ENCODE peak calls at places on chromosome 7, in ten cellular contexts. One of them, this sample, is unnamed.

GRCh38 chr7:56083150-56083785 is 9.5 kb downstream of the PHKG1 start:
- DNase-seq in NT2/D1: no peak
- DNase-seq in HS-5: no peak
- DNase-seq in HuH-7.5: no peak
- DNase-seq in mucosa of gallbladder: no peak
- DNase-seq in posterior cingulate gyrus: peak
- DNase-seq in DMS79: peak
- DNase-seq in effector memory CD8-positive, alpha-beta T cell: no peak
- DNase-seq in NCI-H1417: no peak
- DNase-seq in Daoy: no peak
- DNase-seq in this sample: no peak

GRCh38 chr7:149218469-149219420 is 20.7 kb upstream of the ZNF212 start:
- DNase-seq in HS-5: no peak
- DNase-seq in Daoy: no peak
- DNase-seq in DMS79: no peak
- DNase-seq in effector memory CD8-positive, alpha-beta T cell: no peak
- DNase-seq in mucosa of gallbladder: no peak
- DNase-seq in posterior cingulate gyrus: no peak
- DNase-seq in NT2/D1: peak
- DNase-seq in NCI-H1417: no peak
- DNase-seq in HuH-7.5: no peak
- DNase-seq in this sample: no peak

GRCh38 chr7:138934861-138935260 is 46.3 kb downstream of the KIAA1549 start:
- DNase-seq in HuH-7.5: no peak
- DNase-seq in Daoy: peak
- DNase-seq in HS-5: no peak
- DNase-seq in NCI-H1417: no peak
- DNase-seq in DMS79: no peak
- DNase-seq in NT2/D1: no peak
- DNase-seq in effector memory CD8-positive, alpha-beta T cell: no peak
- DNase-seq in posterior cingulate gyrus: no peak
- DNase-seq in mucosa of gallbladder: no peak
- DNase-seq in this sample: peak

GRCh38 chr7:20607216-20607615 is 8.3 kb upstream of the ABCB5 start:
- DNase-seq in Daoy: no peak
- DNase-seq in NCI-H1417: peak
- DNase-seq in DMS79: no peak
- DNase-seq in HuH-7.5: no peak
- DNase-seq in mucosa of gallbladder: no peak
- DNase-seq in NT2/D1: no peak
- DNase-seq in posterior cingulate gyrus: no peak
- DNase-seq in HS-5: no peak
- DNase-seq in effector memory CD8-positive, alpha-beta T cell: no peak
- DNase-seq in this sample: no peak

GRCh38 chr7:80991654-80992053 is 72.8 kb upstream of the SEMA3C start:
- DNase-seq in HuH-7.5: no peak
- DNase-seq in Daoy: no peak
- DNase-seq in posterior cingulate gyrus: no peak
- DNase-seq in mucosa of gallbladder: no peak
- DNase-seq in effector memory CD8-positive, alpha-beta T cell: no peak
- DNase-seq in DMS79: no peak
- DNase-seq in NT2/D1: no peak
- DNase-seq in NCI-H1417: no peak
- DNase-seq in HS-5: no peak
- DNase-seq in this sample: no peak

GRCh38 chr7:16509829-16510228 is 16.8 kb upstream of the LRRC72 start:
- DNase-seq in posterior cingulate gyrus: no peak
- DNase-seq in Daoy: no peak
- DNase-seq in HuH-7.5: no peak
- DNase-seq in HS-5: no peak
- DNase-seq in NT2/D1: no peak
- DNase-seq in DMS79: no peak
- DNase-seq in mucosa of gallbladder: no peak
- DNase-seq in effector memory CD8-positive, alpha-beta T cell: no peak
- DNase-seq in NCI-H1417: no peak
- DNase-seq in this sample: no peak

GRCh38 chr7:49327155-49327554 is 402.8 kb downstream of the CDC14C start:
- DNase-seq in NCI-H1417: no peak
- DNase-seq in HS-5: no peak
- DNase-seq in DMS79: no peak
- DNase-seq in Daoy: no peak
- DNase-seq in posterior cingulate gyrus: no peak
- DNase-seq in HuH-7.5: no peak
- DNase-seq in effector memory CD8-positive, alpha-beta T cell: no peak
- DNase-seq in NT2/D1: no peak
- DNase-seq in mucosa of gallbladder: no peak
- DNase-seq in this sample: no peak

GRCh38 chr7:4610768-4611467 is 71.2 kb upstream of the FOXK1 start:
- DNase-seq in mucosa of gallbladder: peak
- DNase-seq in HuH-7.5: peak
- DNase-seq in NCI-H1417: peak
- DNase-seq in HS-5: peak
- DNase-seq in effector memory CD8-positive, alpha-beta T cell: peak
- DNase-seq in NT2/D1: no peak
- DNase-seq in Daoy: peak
- DNase-seq in DMS79: no peak
- DNase-seq in posterior cingulate gyrus: peak
- DNase-seq in this sample: peak

GRCh38 chr7:1599571-1600395 is 30.0 kb upstream of the PSMG3 start:
- DNase-seq in DMS79: no peak
- DNase-seq in NCI-H1417: no peak
- DNase-seq in NT2/D1: no peak
- DNase-seq in Daoy: no peak
- DNase-seq in mucosa of gallbladder: no peak
- DNase-seq in HS-5: no peak
- DNase-seq in posterior cingulate gyrus: peak
- DNase-seq in HuH-7.5: no peak
- DNase-seq in effector memory CD8-positive, alpha-beta T cell: no peak
- DNase-seq in this sample: no peak

GRCh38 chr7:79692015-79692414 is 238.5 kb upstream of the MAGI2 start:
- DNase-seq in mucosa of gallbladder: no peak
- DNase-seq in posterior cingulate gyrus: no peak
- DNase-seq in NT2/D1: no peak
- DNase-seq in HS-5: peak
- DNase-seq in DMS79: no peak
- DNase-seq in HuH-7.5: no peak
- DNase-seq in Daoy: peak
- DNase-seq in NCI-H1417: no peak
- DNase-seq in effector memory CD8-positive, alpha-beta T cell: no peak
- DNase-seq in this sample: peak

GRCh38 chr7:70582921-70583895 is 548.7 kb upstream of the GALNT17 start:
- DNase-seq in DMS79: no peak
- DNase-seq in NCI-H1417: peak
- DNase-seq in NT2/D1: peak
- DNase-seq in HuH-7.5: no peak
- DNase-seq in effector memory CD8-positive, alpha-beta T cell: no peak
- DNase-seq in Daoy: no peak
- DNase-seq in posterior cingulate gyrus: no peak
- DNase-seq in mucosa of gallbladder: no peak
- DNase-seq in HS-5: no peak
- DNase-seq in this sample: no peak

GRCh38 chr7:1738956-1739355 is 68.9 kb downstream of the ELFN1 start:
- DNase-seq in mucosa of gallbladder: no peak
- DNase-seq in posterior cingulate gyrus: no peak
- DNase-seq in Daoy: no peak
- DNase-seq in NCI-H1417: no peak
- DNase-seq in HuH-7.5: no peak
- DNase-seq in DMS79: no peak
- DNase-seq in NT2/D1: no peak
- DNase-seq in HS-5: no peak
- DNase-seq in effector memory CD8-positive, alpha-beta T cell: no peak
- DNase-seq in this sample: no peak

GRCh38 chr7:41832936-41833335 is 130.0 kb upstream of the INHBA start:
- DNase-seq in HuH-7.5: no peak
- DNase-seq in DMS79: no peak
- DNase-seq in NCI-H1417: no peak
- DNase-seq in mucosa of gallbladder: no peak
- DNase-seq in posterior cingulate gyrus: no peak
- DNase-seq in Daoy: peak
- DNase-seq in NT2/D1: peak
- DNase-seq in HS-5: no peak
- DNase-seq in effector memory CD8-positive, alpha-beta T cell: no peak
- DNase-seq in this sample: no peak

GRCh38 chr7:23713285-23714235 is 3.5 kb downstream of the STK31 start:
- DNase-seq in NT2/D1: no peak
- DNase-seq in posterior cingulate gyrus: no peak
- DNase-seq in NCI-H1417: no peak
- DNase-seq in mucosa of gallbladder: no peak
- DNase-seq in Daoy: peak
- DNase-seq in effector memory CD8-positive, alpha-beta T cell: no peak
- DNase-seq in DMS79: no peak
- DNase-seq in HuH-7.5: no peak
- DNase-seq in HS-5: peak
- DNase-seq in this sample: peak

GRCh38 chr7:45696476-45696875 is 122.3 kb downstream of the ADCY1 start:
- DNase-seq in posterior cingulate gyrus: no peak
- DNase-seq in NCI-H1417: no peak
- DNase-seq in NT2/D1: no peak
- DNase-seq in DMS79: no peak
- DNase-seq in mucosa of gallbladder: no peak
- DNase-seq in Daoy: no peak
- DNase-seq in HS-5: no peak
- DNase-seq in HuH-7.5: no peak
- DNase-seq in effector memory CD8-positive, alpha-beta T cell: no peak
- DNase-seq in this sample: no peak

GRCh38 chr7:2928256-2928612 is 84.1 kb upstream of the GNA12 start:
- DNase-seq in NT2/D1: no peak
- DNase-seq in effector memory CD8-positive, alpha-beta T cell: no peak
- DNase-seq in HS-5: no peak
- DNase-seq in DMS79: no peak
- DNase-seq in HuH-7.5: no peak
- DNase-seq in Daoy: no peak
- DNase-seq in posterior cingulate gyrus: peak
- DNase-seq in NCI-H1417: no peak
- DNase-seq in mucosa of gallbladder: no peak
- DNase-seq in this sample: no peak

GRCh38 chr7:154583454-154583853 is 419.5 kb downstream of the PAXIP1 start:
- DNase-seq in HuH-7.5: no peak
- DNase-seq in Daoy: no peak
- DNase-seq in effector memory CD8-positive, alpha-beta T cell: no peak
- DNase-seq in HS-5: no peak
- DNase-seq in mucosa of gallbladder: no peak
- DNase-seq in DMS79: no peak
- DNase-seq in posterior cingulate gyrus: no peak
- DNase-seq in NCI-H1417: no peak
- DNase-seq in NT2/D1: no peak
- DNase-seq in this sample: no peak

GRCh38 chr7:30934732-30935568 is 23.3 kb downstream of the AQP1 start:
- DNase-seq in HS-5: no peak
- DNase-seq in Daoy: no peak
- DNase-seq in NT2/D1: no peak
- DNase-seq in DMS79: no peak
- DNase-seq in effector memory CD8-positive, alpha-beta T cell: no peak
- DNase-seq in HuH-7.5: no peak
- DNase-seq in mucosa of gallbladder: no peak
- DNase-seq in NCI-H1417: no peak
- DNase-seq in posterior cingulate gyrus: no peak
- DNase-seq in this sample: no peak

GRCh38 chr7:105304040-105304895 is 84.5 kb downstream of the SRPK2 start:
- DNase-seq in posterior cingulate gyrus: no peak
- DNase-seq in mucosa of gallbladder: no peak
- DNase-seq in DMS79: no peak
- DNase-seq in HS-5: no peak
- DNase-seq in NT2/D1: no peak
- DNase-seq in HuH-7.5: no peak
- DNase-seq in Daoy: peak
- DNase-seq in NCI-H1417: no peak
- DNase-seq in effector memory CD8-positive, alpha-beta T cell: no peak
- DNase-seq in this sample: peak

GRCh38 chr7:99407849-99408346 is 499 bp downstream of the PDAP1 start:
- DNase-seq in HS-5: peak
- DNase-seq in effector memory CD8-positive, alpha-beta T cell: peak
- DNase-seq in DMS79: peak
- DNase-seq in Daoy: peak
- DNase-seq in HuH-7.5: peak
- DNase-seq in mucosa of gallbladder: no peak
- DNase-seq in NT2/D1: no peak
- DNase-seq in NCI-H1417: peak
- DNase-seq in posterior cingulate gyrus: peak
- DNase-seq in this sample: peak

GRCh38 chr7:69808401-69808800 is 210.1 kb downstream of the AUTS2 start:
- DNase-seq in DMS79: no peak
- DNase-seq in effector memory CD8-positive, alpha-beta T cell: no peak
- DNase-seq in HS-5: no peak
- DNase-seq in mucosa of gallbladder: no peak
- DNase-seq in Daoy: no peak
- DNase-seq in NT2/D1: no peak
- DNase-seq in posterior cingulate gyrus: no peak
- DNase-seq in NCI-H1417: no peak
- DNase-seq in HuH-7.5: no peak
- DNase-seq in this sample: no peak

GRCh38 chr7:106039486-106040060 is 72.5 kb downstream of the SYPL1 start:
- DNase-seq in NT2/D1: no peak
- DNase-seq in effector memory CD8-positive, alpha-beta T cell: no peak
- DNase-seq in mucosa of gallbladder: no peak
- DNase-seq in NCI-H1417: no peak
- DNase-seq in HS-5: peak
- DNase-seq in posterior cingulate gyrus: no peak
- DNase-seq in Daoy: no peak
- DNase-seq in DMS79: no peak
- DNase-seq in HuH-7.5: no peak
- DNase-seq in this sample: peak

GRCh38 chr7:112422842-112423496 is 27.3 kb upstream of the IFRD1 start:
- DNase-seq in Daoy: peak
- DNase-seq in DMS79: no peak
- DNase-seq in effector memory CD8-positive, alpha-beta T cell: no peak
- DNase-seq in HuH-7.5: peak
- DNase-seq in posterior cingulate gyrus: no peak
- DNase-seq in NCI-H1417: peak
- DNase-seq in mucosa of gallbladder: peak
- DNase-seq in NT2/D1: peak
- DNase-seq in HS-5: no peak
- DNase-seq in this sample: peak